ENCODE peak calls at places on chromosome 13, in nine cellular contexts. G is NCI-H226; V is NCI-H510A treated with DMSO at 0.1 percent for 48 hours; T is stimulated activated CD8-positive, alpha-beta memory T cell treated with anti-CD3 and anti-CD28 coated beads, Interleukin-15, amount 100 ng/mL, for 24 hours; M is stimulated activated CD4-positive, alpha-beta T cell treated with anti-CD3 and anti-CD28 coated beads, Interleukin-12 subunit alpha, Interleukin-12 subunit beta, amount 100 ng/mL, for 48 hours; Q is cardiac fibroblast; K is fibroblast of pulmonary artery; W is psoas muscle; B is heart right ventricle. N is an unnamed sample.

GRCh38 chr13:111401151-111401550 is 80.7 kb downstream of the TEX29 start:
- DNase-seq in T (no peak), M (no peak), B (no peak), Q (no peak), G (no peak), K (no peak), V (no peak), W (no peak), N (no peak)

GRCh38 chr13:110689041-110689440 is 16.9 kb downstream of the CARS2 start:
- DNase-seq in M (no peak), K (no peak), W (no peak), G (no peak), V (no peak), T (no peak), B (no peak), Q (no peak), N (no peak)

GRCh38 chr13:102597029-102598015 is 536 bp downstream of the TPP2 start:
- DNase-seq in W (peak), B (no peak), M (no peak), Q (peak), T (no peak), V (peak), K (peak), G (no peak), N (peak)

GRCh38 chr13:42883771-42884170 is 102.4 kb downstream of the FAM216B start:
- DNase-seq in T (no peak), K (peak), G (no peak), W (no peak), V (peak), Q (peak), B (no peak), M (no peak), N (no peak)

GRCh38 chr13:46479286-46479685 is 73.7 kb upstream of the LRCH1 start:
- DNase-seq in M (no peak), W (no peak), T (no peak), K (no peak), B (no peak), Q (no peak), G (no peak), V (no peak), N (no peak)

GRCh38 chr13:80037505-80037888 is 303.4 kb downstream of the SPRY2 start:
- DNase-seq in T (no peak), K (peak), M (no peak), Q (peak), G (peak), W (no peak), B (no peak), V (no peak), N (no peak)

GRCh38 chr13:113969973-113970611 is 3.8 kb downstream of the C13orf46 start:
- DNase-seq in V (peak), M (no peak), T (no peak), B (no peak), W (no peak), Q (no peak), G (no peak), K (no peak), N (no peak)

GRCh38 chr13:70784590-70784989 is 676.3 kb upstream of the KLHL1 start:
- DNase-seq in Q (no peak), B (no peak), V (no peak), M (no peak), W (no peak), T (no peak), K (no peak), G (no peak), N (no peak)

GRCh38 chr13:69928262-69928661 is 179.4 kb upstream of the ATXN8OS start:
- DNase-seq in V (no peak), Q (no peak), K (no peak), G (no peak), T (no peak), B (no peak), W (no peak), M (no peak), N (no peak)

GRCh38 chr13:113120300-113121182 is 2.1 kb upstream of the F10 start:
- DNase-seq in M (no peak), K (no peak), W (no peak), V (no peak), Q (no peak), T (no peak), G (no peak), B (no peak), N (no peak)

GRCh38 chr13:24997367-24997967 is 98.5 kb upstream of the PABPC3 start:
- DNase-seq in B (no peak), W (no peak), Q (peak), T (no peak), K (peak), V (peak), M (no peak), G (no peak), N (no peak)

GRCh38 chr13:35881360-35881759 is 249.8 kb downstream of the DCLK1 start:
- DNase-seq in K (peak), B (no peak), Q (peak), V (no peak), M (no peak), W (no peak), T (no peak), G (no peak), N (no peak)

GRCh38 chr13:110551284-110551683 is 10.2 kb downstream of the RAB20 start:
- DNase-seq in M (no peak), K (no peak), G (no peak), B (no peak), T (no peak), V (no peak), Q (no peak), W (no peak), N (no peak)

GRCh38 chr13:38223093-38223492 is 126.6 kb upstream of the UFM1 start:
- DNase-seq in V (peak), T (no peak), W (no peak), M (no peak), B (no peak), G (peak), K (peak), Q (peak), N (no peak)

GRCh38 chr13:79935121-79935520 is 405.8 kb downstream of the SPRY2 start:
- DNase-seq in K (no peak), V (no peak), Q (no peak), G (no peak), T (no peak), B (no peak), W (no peak), M (no peak), N (no peak)

GRCh38 chr13:33542309-33543088 is 256.9 kb upstream of the STARD13 start:
- DNase-seq in V (peak), Q (peak), W (peak), M (peak), T (peak), G (peak), B (peak), K (peak), N (peak)

GRCh38 chr13:101487046-101487830 is 34.8 kb downstream of the ITGBL1 start:
- DNase-seq in K (no peak), T (no peak), M (no peak), V (no peak), W (no peak), G (no peak), Q (no peak), B (no peak), N (no peak)

GRCh38 chr13:27622102-27622820 is 569 bp downstream of the POLR1D start:
- DNase-seq in B (no peak), Q (peak), K (peak), W (no peak), T (no peak), G (no peak), V (no peak), M (no peak), N (no peak)

GRCh38 chr13:26299168-26299788 is 45.3 kb downstream of the CDK8 start:
- DNase-seq in Q (peak), W (no peak), M (no peak), V (no peak), T (no peak), K (no peak), G (no peak), B (no peak), N (no peak)

GRCh38 chr13:24323036-24323738 is 13.8 kb downstream of the C1QTNF9 start:
- DNase-seq in M (no peak), T (no peak), W (no peak), V (no peak), K (no peak), B (no peak), G (no peak), Q (no peak), N (no peak)

GRCh38 chr13:97259787-97260641 is 37.9 kb downstream of the MBNL2 start:
- DNase-seq in K (peak), V (no peak), B (no peak), T (no peak), Q (peak), G (peak), W (peak), M (no peak), N (no peak)

GRCh38 chr13:112062619-112063308 is 4.2 kb upstream of the SOX1 start:
- DNase-seq in K (no peak), B (no peak), M (no peak), V (no peak), Q (no peak), T (no peak), G (no peak), W (no peak), N (no peak)

GRCh38 chr13:94224670-94225069 is 254.8 kb downstream of the DCT start:
- DNase-seq in M (no peak), T (no peak), W (no peak), V (no peak), G (no peak), B (no peak), Q (no peak), K (no peak), N (no peak)

GRCh38 chr13:75468602-75469001 is 13.4 kb downstream of the TBC1D4 start:
- DNase-seq in B (no peak), T (no peak), G (no peak), K (no peak), M (no peak), V (no peak), Q (no peak), W (no peak), N (no peak)

GRCh38 chr13:77507931-77508776 is 27.4 kb upstream of the SCEL start:
- DNase-seq in T (no peak), Q (peak), B (no peak), G (peak), M (no peak), W (no peak), K (peak), V (no peak), N (no peak)

GRCh38 chr13:31050486-31051400 is 111.0 kb downstream of the HSPH1 start:
- DNase-seq in Q (peak), G (no peak), T (no peak), B (no peak), V (no peak), M (no peak), K (no peak), W (no peak), N (no peak)

GRCh38 chr13:113489549-113490495 is 689 bp downstream of the DCUN1D2 start:
- DNase-seq in K (peak), M (peak), T (peak), V (no peak), G (peak), B (no peak), W (no peak), Q (peak), N (no peak)

GRCh38 chr13:45872574-45872973 is 21.0 kb upstream of the SIAH3 start:
- DNase-seq in V (no peak), M (no peak), G (no peak), W (no peak), Q (no peak), K (no peak), T (no peak), B (no peak), N (no peak)

GRCh38 chr13:63124863-63125262 is 1709.2 kb upstream of the PCDH20 start:
- DNase-seq in T (no peak), K (peak), M (no peak), V (peak), Q (peak), G (no peak), W (no peak), B (no peak), N (no peak)

GRCh38 chr13:76769238-76769859 is 116.9 kb downstream of the KCTD12 start:
- DNase-seq in K (no peak), T (no peak), Q (no peak), V (no peak), W (no peak), M (no peak), G (no peak), B (no peak), N (no peak)

GRCh38 chr13:95256086-95256485 is 45.2 kb downstream of the ABCC4 start:
- DNase-seq in B (no peak), K (peak), T (no peak), G (peak), V (no peak), Q (peak), W (no peak), M (no peak), N (no peak)

GRCh38 chr13:78319101-78319627 is 284.2 kb downstream of the POU4F1 start:
- DNase-seq in B (no peak), K (no peak), T (no peak), Q (no peak), V (no peak), M (no peak), G (peak), W (no peak), N (no peak)

GRCh38 chr13:112940236-112940635 is 28.8 kb upstream of the MCF2L start:
- DNase-seq in B (no peak), G (no peak), K (no peak), M (no peak), T (no peak), V (peak), W (no peak), Q (no peak), N (no peak)

GRCh38 chr13:95195146-95195545 is 106.1 kb downstream of the ABCC4 start:
- DNase-seq in K (no peak), T (no peak), G (no peak), B (no peak), M (no peak), V (no peak), Q (no peak), W (no peak), N (no peak)

GRCh38 chr13:100176781-100177389 is 88.0 kb downstream of the PCCA start:
- DNase-seq in M (no peak), W (no peak), T (no peak), K (peak), B (no peak), V (no peak), Q (peak), G (no peak), N (no peak)

GRCh38 chr13:36000028-36000427 is 131.2 kb downstream of the DCLK1 start:
- DNase-seq in G (no peak), Q (no peak), M (no peak), W (no peak), V (no peak), B (no peak), K (no peak), T (no peak), N (no peak)

GRCh38 chr13:24922390-24923304 is 158.7 kb downstream of the RNF17 start:
- DNase-seq in Q (peak), W (peak), M (peak), K (peak), T (peak), V (peak), B (peak), G (peak), N (peak)